ENCODE peak calls at places on chromosome 1, in five cellular contexts. One of them, this sample, is unnamed.

GRCh38 chr1:2489615-2490014 is 13.5 kb downstream of the PLCH2 start:
- DNase-seq in cardiac septum: no peak
- DNase-seq in HT-29: no peak
- DNase-seq in HFF-Myc: no peak
- DNase-seq in iPS DF 19.7: no peak
- DNase-seq in this sample: no peak

GRCh38 chr1:199701731-199702130 is 325.8 kb upstream of the NR5A2 start:
- DNase-seq in cardiac septum: no peak
- DNase-seq in HT-29: no peak
- DNase-seq in HFF-Myc: no peak
- DNase-seq in iPS DF 19.7: no peak
- DNase-seq in this sample: no peak

GRCh38 chr1:20071416-20071815 is 1.4 kb downstream of the PLA2G5 start:
- DNase-seq in cardiac septum: no peak
- DNase-seq in HT-29: no peak
- DNase-seq in HFF-Myc: no peak
- DNase-seq in iPS DF 19.7: no peak
- DNase-seq in this sample: no peak

GRCh38 chr1:32627596-32628162 is 22.7 kb downstream of the ZBTB8OS start:
- DNase-seq in cardiac septum: no peak
- DNase-seq in HT-29: no peak
- DNase-seq in HFF-Myc: no peak
- DNase-seq in iPS DF 19.7: no peak
- DNase-seq in this sample: no peak

GRCh38 chr1:40662864-40663263 is 2.6 kb downstream of the RIMS3 start:
- DNase-seq in cardiac septum: no peak
- DNase-seq in HT-29: no peak
- DNase-seq in HFF-Myc: no peak
- DNase-seq in iPS DF 19.7: no peak
- DNase-seq in this sample: no peak

GRCh38 chr1:176193023-176193422 is 14.1 kb downstream of the COP1 start:
- DNase-seq in cardiac septum: no peak
- DNase-seq in HT-29: no peak
- DNase-seq in HFF-Myc: no peak
- DNase-seq in iPS DF 19.7: no peak
- DNase-seq in this sample: no peak

GRCh38 chr1:68327414-68327813 is 95.1 kb upstream of the WLS start:
- DNase-seq in cardiac septum: no peak
- DNase-seq in HT-29: no peak
- DNase-seq in HFF-Myc: no peak
- DNase-seq in iPS DF 19.7: no peak
- DNase-seq in this sample: no peak

GRCh38 chr1:187374742-187375141 is 546.0 kb downstream of the PLA2G4A start:
- DNase-seq in cardiac septum: no peak
- DNase-seq in HT-29: no peak
- DNase-seq in HFF-Myc: no peak
- DNase-seq in iPS DF 19.7: no peak
- DNase-seq in this sample: no peak

GRCh38 chr1:203522237-203522636 is 28.3 kb downstream of the OPTC start:
- DNase-seq in cardiac septum: no peak
- DNase-seq in HT-29: no peak
- DNase-seq in HFF-Myc: no peak
- DNase-seq in iPS DF 19.7: no peak
- DNase-seq in this sample: peak; percentile 30

GRCh38 chr1:21939650-21940374 is 2.7 kb upstream of the HSPG2 start:
- DNase-seq in cardiac septum: peak; percentile 93
- DNase-seq in HT-29: peak; percentile 90
- DNase-seq in HFF-Myc: peak; percentile 70
- DNase-seq in iPS DF 19.7: no peak
- DNase-seq in this sample: no peak

GRCh38 chr1:53259932-53260331 is 21.6 kb upstream of the MAGOH start:
- DNase-seq in cardiac septum: no peak
- DNase-seq in HT-29: no peak
- DNase-seq in HFF-Myc: no peak
- DNase-seq in iPS DF 19.7: no peak
- DNase-seq in this sample: no peak

GRCh38 chr1:58238846-58239245 is 307.7 kb downstream of the OMA1 start:
- DNase-seq in cardiac septum: no peak
- DNase-seq in HT-29: no peak
- DNase-seq in HFF-Myc: no peak
- DNase-seq in iPS DF 19.7: no peak
- DNase-seq in this sample: no peak

GRCh38 chr1:1291023-1291528 is 10.8 kb downstream of the SCNN1D start:
- DNase-seq in cardiac septum: no peak
- DNase-seq in HT-29: peak; percentile 31
- DNase-seq in HFF-Myc: no peak
- DNase-seq in iPS DF 19.7: no peak
- DNase-seq in this sample: no peak

GRCh38 chr1:151494741-151495281 is 16.4 kb upstream of the CGN start:
- DNase-seq in cardiac septum: no peak
- DNase-seq in HT-29: peak; percentile 87
- DNase-seq in HFF-Myc: peak; percentile 51
- DNase-seq in iPS DF 19.7: no peak
- DNase-seq in this sample: no peak

GRCh38 chr1:100575406-100575805 is 37.5 kb downstream of the GPR88 start:
- DNase-seq in cardiac septum: no peak
- DNase-seq in HT-29: no peak
- DNase-seq in HFF-Myc: no peak
- DNase-seq in iPS DF 19.7: no peak
- DNase-seq in this sample: no peak

GRCh38 chr1:91803133-91803532 is 82.8 kb downstream of the TGFBR3 start:
- DNase-seq in cardiac septum: no peak
- DNase-seq in HT-29: no peak
- DNase-seq in HFF-Myc: no peak
- DNase-seq in iPS DF 19.7: no peak
- DNase-seq in this sample: no peak